ENCODE peak calls at places on chromosomes 6 and 20, in four cellular contexts. R, A, G and L are unnamed samples.

GRCh38 chr6:149499066-149499465 is 14.3 kb upstream of the ZC3H12D start:
- DNase-seq in R (peak; percentile 56), A (no peak), G (peak; percentile 93), L (peak; percentile 96)

GRCh38 chr6:111427341-111428116 is 55.5 kb downstream of the REV3L start:
- DNase-seq in R (peak; percentile 86), A (no peak), G (peak; percentile 94), L (peak; percentile 93)

GRCh38 chr6:53263915-53264314 is 84.8 kb downstream of the ELOVL5 start:
- DNase-seq in G (peak; percentile 71), A (no peak), R (peak; percentile 79), L (peak; percentile 28)

GRCh38 chr6:2754396-2754795 is 3.7 kb upstream of the MYLK4 start:
- DNase-seq in G (no peak), R (no peak), A (no peak), L (no peak)

GRCh38 chr20:33437141-33437911 is 6.2 kb downstream of the SNTA1 start:
- DNase-seq in R (peak; percentile 42), G (peak; percentile 62), A (no peak), L (no peak)

GRCh38 chr6:692356-692851 is 535 bp downstream of the EXOC2 start:
- DNase-seq in A (peak; percentile 73), G (peak; percentile 50), R (peak; percentile 29), L (peak; percentile 54)

GRCh38 chr6:142162780-142163179 is 15.7 kb downstream of the VTA1 start:
- DNase-seq in R (no peak), G (no peak), A (no peak), L (no peak)

GRCh38 chr6:31834367-31834703 is 6.8 kb downstream of the HSPA1B start:
- DNase-seq in G (peak; percentile 91), A (peak; percentile 45), R (peak; percentile 85), L (peak; percentile 89)

GRCh38 chr6:47057830-47058540 is 15.9 kb upstream of the ADGRF1 start:
- DNase-seq in G (peak; percentile 56), R (peak; percentile 26), A (no peak), L (peak; percentile 49)

GRCh38 chr6:138422861-138423260 is 18.8 kb downstream of the HEBP2 start:
- DNase-seq in G (peak; percentile 21), A (no peak), R (no peak), L (peak; percentile 16)

GRCh38 chr6:72554203-72554564 is 67.7 kb upstream of the KCNQ5 start:
- DNase-seq in G (peak; percentile 90), R (peak; percentile 77), A (no peak), L (no peak)

GRCh38 chr6:8013763-8014162 is 50.4 kb downstream of the BLOC1S5 start:
- DNase-seq in A (no peak), R (no peak), G (no peak), L (no peak)

GRCh38 chr6:2502998-2503674 is 247.6 kb downstream of the MYLK4 start:
- DNase-seq in A (no peak), R (no peak), G (no peak), L (no peak)

GRCh38 chr6:8059129-8059528 is 5.1 kb downstream of the BLOC1S5 start:
- DNase-seq in A (no peak), R (peak; percentile 57), G (peak; percentile 72), L (peak; percentile 53)

GRCh38 chr6:10184408-10185187 is 230.3 kb downstream of the TFAP2A start:
- DNase-seq in G (no peak), R (peak; percentile 1), A (no peak), L (no peak)

GRCh38 chr6:113859349-113860164 is 2.4 kb downstream of the MARCKS start:
- DNase-seq in G (peak; percentile 56), R (peak; percentile 66), A (no peak), L (peak; percentile 48)

GRCh38 chr20:62539208-62539607 is 63.4 kb upstream of the GATA5 start:
- DNase-seq in R (no peak), A (no peak), G (no peak), L (no peak)

GRCh38 chr20:59020938-59021551 is 1.8 kb downstream of the TUBB1 start:
- DNase-seq in R (no peak), G (peak; percentile 43), A (no peak), L (peak; percentile 34)

GRCh38 chr6:168500519-168500918 is 59.5 kb downstream of the SMOC2 start:
- DNase-seq in A (no peak), R (no peak), G (no peak), L (no peak)

GRCh38 chr6:26327450-26328264 is 37.3 kb upstream of the BTN3A2 start:
- DNase-seq in G (peak; percentile 93), R (peak; percentile 64), A (peak; percentile 45), L (peak; percentile 74)

GRCh38 chr6:170271771-170272314 is 19.0 kb downstream of the DLL1 start:
- DNase-seq in R (no peak), G (no peak), A (peak; percentile 72), L (no peak)

GRCh38 chr6:37102299-37103168 is 67.4 kb upstream of the PIM1 start:
- DNase-seq in A (peak; percentile 52), G (peak; percentile 88), R (peak; percentile 93), L (peak; percentile 96)

GRCh38 chr6:154815938-154816820 is 83.0 kb downstream of the SCAF8 start:
- DNase-seq in R (peak; percentile 65), G (peak; percentile 27), A (no peak), L (peak; percentile 85)

GRCh38 chr6:10678456-10678855 is 16.0 kb downstream of the C6orf52 start:
- DNase-seq in A (no peak), R (no peak), G (no peak), L (no peak)

GRCh38 chr6:110331816-110332215 is 26.3 kb downstream of the METTL24 start:
- DNase-seq in G (no peak), A (no peak), R (no peak), L (peak; percentile 30)

GRCh38 chr6:10194816-10195639 is 219.8 kb downstream of the TFAP2A start:
- DNase-seq in G (no peak), A (no peak), R (no peak), L (no peak)

GRCh38 chr20:4591975-4592315 is 129.8 kb upstream of the PRND start:
- DNase-seq in A (no peak), R (no peak), G (no peak), L (no peak)

GRCh38 chr6:38912378-38912777 is 136.2 kb upstream of the GLP1R start:
- DNase-seq in R (no peak), A (no peak), G (no peak), L (no peak)

GRCh38 chr6:112203577-112204349 is 50.6 kb downstream of the LAMA4 start:
- DNase-seq in R (peak; percentile 78), G (peak; percentile 97), A (no peak), L (peak; percentile 78)

GRCh38 chr6:169168706-169169105 is 84.9 kb downstream of the THBS2 start:
- DNase-seq in R (no peak), G (peak; percentile 58), A (no peak), L (no peak)

GRCh38 chr20:54633903-54634302 is 158.5 kb downstream of the DOK5 start:
- DNase-seq in A (no peak), G (no peak), R (no peak), L (no peak)

GRCh38 chr6:73393278-73393677 is 1.4 kb upstream of the DDX43 start:
- DNase-seq in R (no peak), A (no peak), G (no peak), L (no peak)

GRCh38 chr20:14374191-14374590 is 36.8 kb upstream of the FLRT3 start:
- DNase-seq in A (no peak), R (no peak), G (no peak), L (no peak)

GRCh38 chr6:85372188-85372914 is 77.5 kb upstream of the NT5E start:
- DNase-seq in A (no peak), G (peak; percentile 37), R (no peak), L (no peak)

GRCh38 chr6:170514908-170515307 is 38.2 kb downstream of the PSMB1 start:
- DNase-seq in G (no peak), R (no peak), A (no peak), L (no peak)

GRCh38 chr6:60671369-60671768 is 1614.7 kb downstream of the KHDRBS2 start:
- DNase-seq in G (no peak), A (no peak), R (no peak), L (no peak)
- H3K4me3 ChIP-seq in G (no peak overlapping the region), A (no peak overlapping the region), R (no peak overlapping the region), L (no peak overlapping the region)

DNA sequence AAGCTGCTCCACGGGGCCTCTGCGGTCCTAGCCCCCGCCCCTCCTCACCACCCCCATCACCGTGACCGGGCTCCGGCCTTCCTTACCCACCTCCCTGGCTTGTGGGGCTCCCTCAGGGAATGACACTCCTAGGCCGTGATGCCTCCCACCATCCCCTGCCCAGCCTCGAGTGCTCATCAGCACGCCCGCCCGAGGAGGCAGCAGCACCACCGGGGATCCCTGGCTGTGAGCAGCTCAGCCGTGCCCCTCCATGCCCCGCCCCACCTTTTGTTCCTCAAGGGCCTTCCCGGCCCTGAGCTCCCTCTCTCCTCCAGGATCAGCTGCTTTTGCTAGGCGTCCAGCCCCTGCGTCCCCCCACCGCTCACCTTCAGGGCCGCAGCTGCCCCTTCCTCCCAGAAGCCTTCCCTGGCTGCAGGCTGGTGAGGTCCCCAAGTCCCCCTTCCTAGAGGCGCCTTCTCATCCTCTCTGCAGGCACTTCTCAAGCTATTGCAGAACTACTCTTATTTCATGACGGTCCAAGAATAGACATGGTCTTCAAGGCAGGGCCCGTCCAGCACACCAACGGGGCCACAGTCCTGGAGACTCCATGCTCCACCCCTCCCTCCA is 3.0 kb downstream of the FNDC11 start:
- DNase-seq in A (no peak), R (no peak), G (no peak), L (no peak)
- H3K4me3 ChIP-seq in A (no peak overlapping the region), R (no peak overlapping the region), G (no peak overlapping the region), L (no peak overlapping the region)

DNA sequence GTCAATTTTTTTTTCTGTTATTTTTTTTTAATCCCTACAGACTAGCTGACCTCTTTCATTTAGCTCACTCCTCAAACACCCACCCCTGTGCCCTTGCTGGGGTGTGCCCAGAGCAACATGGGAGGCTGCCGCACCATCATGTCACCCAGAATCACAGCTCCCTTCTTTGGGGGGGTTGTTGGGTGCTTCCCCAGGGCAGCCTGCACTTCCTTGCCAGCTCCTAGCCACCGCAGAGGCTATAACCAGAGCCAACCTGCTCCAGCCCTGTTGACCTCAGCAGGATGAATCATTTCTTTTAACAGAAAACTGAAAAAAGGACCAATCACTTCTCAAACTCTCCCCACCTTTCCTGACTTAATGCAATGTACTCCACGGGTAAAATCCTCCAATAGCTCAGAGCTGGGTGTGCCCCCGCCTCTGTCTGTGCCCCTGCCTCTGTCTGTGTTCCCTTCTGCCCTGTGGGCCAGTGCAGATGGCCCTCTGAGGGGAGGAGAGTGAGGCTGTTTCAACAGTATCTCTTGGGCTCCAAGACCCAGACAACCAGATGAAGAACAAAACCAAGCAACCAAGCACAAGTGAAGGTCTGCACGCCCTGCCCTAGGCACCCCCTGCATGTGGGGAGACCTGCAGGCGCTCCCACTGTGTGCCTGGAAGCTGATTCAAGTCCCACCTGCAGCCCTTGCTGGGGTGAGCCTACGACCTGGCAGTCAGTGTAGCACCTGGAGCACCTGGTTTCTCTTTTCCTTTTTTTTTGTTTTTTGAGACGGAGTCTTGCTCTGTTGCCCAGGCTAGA is 67.7 kb downstream of the PYGB start:
- DNase-seq in R (no peak), A (no peak), G (peak; percentile 47), L (no peak)
- H3K4me3 ChIP-seq in R (no peak overlapping the region), A (no peak overlapping the region), G (no peak overlapping the region), L (no peak overlapping the region)

DNA sequence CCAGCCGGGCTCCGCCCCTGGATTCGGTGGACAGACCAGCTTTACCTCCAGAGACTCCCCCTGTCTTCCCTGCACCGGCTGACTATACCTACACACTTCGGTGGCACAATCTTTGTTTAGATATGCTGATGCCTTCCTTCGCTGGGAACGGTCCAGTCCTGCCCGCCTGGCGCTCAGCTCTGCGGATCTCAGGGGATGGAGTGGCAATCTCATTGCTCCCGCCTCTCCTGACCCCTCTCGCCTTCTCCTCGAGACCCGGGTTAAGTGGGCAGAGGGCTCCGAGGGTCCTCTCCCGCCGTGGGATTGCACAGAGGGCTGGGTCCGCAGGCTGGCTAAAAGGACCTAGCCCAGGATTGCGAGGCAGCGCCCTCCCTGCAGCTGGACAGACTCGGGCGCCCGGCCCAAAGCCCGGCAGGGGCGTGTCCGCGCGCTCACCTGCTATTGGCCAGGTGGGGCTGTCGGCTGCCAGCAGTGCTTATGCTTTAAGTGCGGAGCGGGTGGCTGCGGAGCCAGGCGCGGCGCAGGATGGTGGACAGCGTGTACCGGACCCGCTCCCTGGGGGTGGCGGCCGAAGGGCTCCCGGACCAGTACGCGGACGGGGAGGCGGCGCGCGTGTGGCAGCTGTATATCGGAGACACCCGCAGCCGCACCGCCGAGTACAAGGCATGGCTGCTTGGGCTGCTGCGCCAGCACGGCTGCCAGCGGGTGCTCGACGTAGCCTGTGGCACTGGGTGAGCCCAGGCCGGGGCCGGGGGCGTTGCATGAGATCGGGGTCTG is at the start of gene GNMT:
- DNase-seq in R (no peak), G (no peak), A (peak; percentile 24), L (peak; percentile 28)
- H3K4me3 ChIP-seq in R (peak within 1 kb of the TSS; percentile 55), G (peak within 1 kb of the TSS; percentile 47), A (peak within 1 kb of the TSS; percentile 41), L (peak within 1 kb of the TSS; percentile 59)